ENCODE peak calls at places on chromosome 2, in seven cellular contexts. One of them, this sample, is unnamed.

GRCh38 chr2:234308814-234309195 is 188.1 kb downstream of the ARL4C start:
- DNase-seq in NCI-H1417: no peak
- DNase-seq in fibroblast of the conjunctiva: no peak
- DNase-seq in CD4-positive, alpha-beta memory T cell: peak; percentile 82
- DNase-seq in ELF-1: no peak
- DNase-seq in upper lobe of right lung: no peak
- DNase-seq in HTR-8/SVneo: peak; percentile 26
- DNase-seq in this sample: no peak

GRCh38 chr2:48601349-48601748 is 16.3 kb upstream of the GTF2A1L start:
- DNase-seq in NCI-H1417: peak; percentile 33
- DNase-seq in fibroblast of the conjunctiva: no peak
- DNase-seq in CD4-positive, alpha-beta memory T cell: no peak
- DNase-seq in ELF-1: peak; percentile 37
- DNase-seq in upper lobe of right lung: no peak
- DNase-seq in HTR-8/SVneo: no peak
- DNase-seq in this sample: peak; percentile 35

GRCh38 chr2:176491172-176491904 is 222.1 kb downstream of the MTX2 start:
- DNase-seq in NCI-H1417: no peak
- DNase-seq in fibroblast of the conjunctiva: peak; percentile 99
- DNase-seq in CD4-positive, alpha-beta memory T cell: no peak
- DNase-seq in ELF-1: peak; percentile 13
- DNase-seq in upper lobe of right lung: no peak
- DNase-seq in HTR-8/SVneo: peak; percentile 89
- DNase-seq in this sample: peak; percentile 23

GRCh38 chr2:217396165-217396564 is 536.3 kb upstream of the TNP1 start:
- DNase-seq in NCI-H1417: no peak
- DNase-seq in fibroblast of the conjunctiva: no peak
- DNase-seq in CD4-positive, alpha-beta memory T cell: no peak
- DNase-seq in ELF-1: no peak
- DNase-seq in upper lobe of right lung: no peak
- DNase-seq in HTR-8/SVneo: no peak
- DNase-seq in this sample: no peak

GRCh38 chr2:196144513-196145126 is 26.8 kb downstream of the STK17B start:
- DNase-seq in NCI-H1417: no peak
- DNase-seq in fibroblast of the conjunctiva: no peak
- DNase-seq in CD4-positive, alpha-beta memory T cell: no peak
- DNase-seq in ELF-1: no peak
- DNase-seq in upper lobe of right lung: no peak
- DNase-seq in HTR-8/SVneo: no peak
- DNase-seq in this sample: no peak

GRCh38 chr2:231563378-231563961 is 29.2 kb upstream of the TEX44 start:
- DNase-seq in NCI-H1417: peak; percentile 21
- DNase-seq in fibroblast of the conjunctiva: peak; percentile 60
- DNase-seq in CD4-positive, alpha-beta memory T cell: no peak
- DNase-seq in ELF-1: peak; percentile 64
- DNase-seq in upper lobe of right lung: no peak
- DNase-seq in HTR-8/SVneo: peak; percentile 83
- DNase-seq in this sample: peak; percentile 87

GRCh38 chr2:127581516-127582490 is 46.3 kb downstream of the MYO7B start:
- DNase-seq in NCI-H1417: no peak
- DNase-seq in fibroblast of the conjunctiva: no peak
- DNase-seq in CD4-positive, alpha-beta memory T cell: no peak
- DNase-seq in ELF-1: no peak
- DNase-seq in upper lobe of right lung: no peak
- DNase-seq in HTR-8/SVneo: no peak
- DNase-seq in this sample: no peak

GRCh38 chr2:233300401-233300800 is 7.2 kb upstream of the SAG start:
- DNase-seq in NCI-H1417: no peak
- DNase-seq in fibroblast of the conjunctiva: no peak
- DNase-seq in CD4-positive, alpha-beta memory T cell: no peak
- DNase-seq in ELF-1: no peak
- DNase-seq in upper lobe of right lung: no peak
- DNase-seq in HTR-8/SVneo: no peak
- DNase-seq in this sample: no peak

GRCh38 chr2:221750317-221750716 is 178.2 kb upstream of the EPHA4 start:
- DNase-seq in NCI-H1417: no peak
- DNase-seq in fibroblast of the conjunctiva: no peak
- DNase-seq in CD4-positive, alpha-beta memory T cell: no peak
- DNase-seq in ELF-1: no peak
- DNase-seq in upper lobe of right lung: no peak
- DNase-seq in HTR-8/SVneo: no peak
- DNase-seq in this sample: no peak

GRCh38 chr2:226378733-226379132 is 420.9 kb downstream of the IRS1 start:
- DNase-seq in NCI-H1417: no peak
- DNase-seq in fibroblast of the conjunctiva: peak; percentile 22
- DNase-seq in CD4-positive, alpha-beta memory T cell: no peak
- DNase-seq in ELF-1: no peak
- DNase-seq in upper lobe of right lung: no peak
- DNase-seq in HTR-8/SVneo: no peak
- DNase-seq in this sample: no peak

GRCh38 chr2:19356545-19357382 is 1.7 kb downstream of the OSR1 start:
- DNase-seq in NCI-H1417: no peak
- DNase-seq in fibroblast of the conjunctiva: no peak
- DNase-seq in CD4-positive, alpha-beta memory T cell: no peak
- DNase-seq in ELF-1: peak; percentile 38
- DNase-seq in upper lobe of right lung: no peak
- DNase-seq in HTR-8/SVneo: no peak
- DNase-seq in this sample: no peak

GRCh38 chr2:147636238-147636887 is 208.5 kb upstream of the ACVR2A start:
- DNase-seq in NCI-H1417: no peak
- DNase-seq in fibroblast of the conjunctiva: no peak
- DNase-seq in CD4-positive, alpha-beta memory T cell: no peak
- DNase-seq in ELF-1: no peak
- DNase-seq in upper lobe of right lung: no peak
- DNase-seq in HTR-8/SVneo: peak; percentile 43
- DNase-seq in this sample: no peak

GRCh38 chr2:6556755-6557154 is 309.0 kb downstream of the CMPK2 start:
- DNase-seq in NCI-H1417: no peak
- DNase-seq in fibroblast of the conjunctiva: peak; percentile 17
- DNase-seq in CD4-positive, alpha-beta memory T cell: no peak
- DNase-seq in ELF-1: peak; percentile 18
- DNase-seq in upper lobe of right lung: no peak
- DNase-seq in HTR-8/SVneo: peak; percentile 11
- DNase-seq in this sample: no peak

This sample was measured in iPS-NIHi11.